ENCODE peak calls at places on chromosome 7, in five cellular contexts. One of them, this sample, is unnamed.

GRCh38 chr7:149732111-149732561 is 41.3 kb downstream of the ZNF467 start:
- DNase-seq in thyroid gland: no peak
- DNase-seq in A549: no peak
- DNase-seq in CD4-positive, alpha-beta T cell: no peak
- DNase-seq in progenitor cell of endocrine pancreas: no peak
- DNase-seq in this sample: no peak

GRCh38 chr7:121132940-121133339 is 144.4 kb downstream of the CPED1 start:
- DNase-seq in A549: no peak
- DNase-seq in progenitor cell of endocrine pancreas: no peak
- DNase-seq in thyroid gland: no peak
- DNase-seq in CD4-positive, alpha-beta T cell: no peak
- DNase-seq in this sample: no peak

GRCh38 chr7:141563956-141564623 is 12.9 kb downstream of the AGK start:
- DNase-seq in thyroid gland: no peak
- DNase-seq in A549: peak
- DNase-seq in progenitor cell of endocrine pancreas: no peak
- DNase-seq in CD4-positive, alpha-beta T cell: no peak
- DNase-seq in this sample: no peak

GRCh38 chr7:148540041-148540738 is 50.4 kb upstream of the C7orf33 start:
- DNase-seq in thyroid gland: peak
- DNase-seq in progenitor cell of endocrine pancreas: no peak
- DNase-seq in CD4-positive, alpha-beta T cell: no peak
- DNase-seq in A549: peak
- DNase-seq in this sample: no peak

GRCh38 chr7:149126662-149127321 is 668 bp upstream of the ZNF425 start:
- DNase-seq in A549: peak
- DNase-seq in CD4-positive, alpha-beta T cell: peak
- DNase-seq in thyroid gland: peak
- DNase-seq in progenitor cell of endocrine pancreas: peak
- DNase-seq in this sample: peak

GRCh38 chr7:128791121-128791967 is 424 bp upstream of the CCDC136 start:
- DNase-seq in CD4-positive, alpha-beta T cell: peak
- DNase-seq in A549: peak
- DNase-seq in thyroid gland: peak
- DNase-seq in progenitor cell of endocrine pancreas: peak
- DNase-seq in this sample: peak

GRCh38 chr7:54811925-54812264 is 52.9 kb upstream of the SEC61G start:
- DNase-seq in A549: no peak
- DNase-seq in CD4-positive, alpha-beta T cell: no peak
- DNase-seq in thyroid gland: no peak
- DNase-seq in progenitor cell of endocrine pancreas: no peak
- DNase-seq in this sample: no peak

GRCh38 chr7:80636709-80637108 is 1.7 kb upstream of the CD36 start:
- DNase-seq in CD4-positive, alpha-beta T cell: no peak
- DNase-seq in thyroid gland: no peak
- DNase-seq in progenitor cell of endocrine pancreas: no peak
- DNase-seq in A549: no peak
- DNase-seq in this sample: no peak

GRCh38 chr7:119842337-119842736 is 430.6 kb upstream of the KCND2 start:
- DNase-seq in A549: no peak
- DNase-seq in CD4-positive, alpha-beta T cell: no peak
- DNase-seq in progenitor cell of endocrine pancreas: no peak
- DNase-seq in thyroid gland: no peak
- DNase-seq in this sample: no peak

GRCh38 chr7:4234886-4235285 is 447.2 kb upstream of the FOXK1 start:
- DNase-seq in thyroid gland: no peak
- DNase-seq in A549: no peak
- DNase-seq in CD4-positive, alpha-beta T cell: no peak
- DNase-seq in progenitor cell of endocrine pancreas: no peak
- DNase-seq in this sample: no peak

GRCh38 chr7:116025098-116025809 is 5.3 kb downstream of the TFEC start:
- DNase-seq in A549: no peak
- DNase-seq in progenitor cell of endocrine pancreas: no peak
- DNase-seq in thyroid gland: no peak
- DNase-seq in CD4-positive, alpha-beta T cell: no peak
- DNase-seq in this sample: no peak

GRCh38 chr7:128351296-128352123 is 7.8 kb upstream of the RBM28 start:
- DNase-seq in CD4-positive, alpha-beta T cell: no peak
- DNase-seq in thyroid gland: no peak
- DNase-seq in A549: no peak
- DNase-seq in progenitor cell of endocrine pancreas: no peak
- DNase-seq in this sample: no peak

GRCh38 chr7:6026011-6026819 is 5.0 kb upstream of the ANKRD61 start:
- DNase-seq in CD4-positive, alpha-beta T cell: peak
- DNase-seq in thyroid gland: peak
- DNase-seq in progenitor cell of endocrine pancreas: no peak
- DNase-seq in A549: peak
- DNase-seq in this sample: peak

GRCh38 chr7:101436857-101437576 is 74.3 kb downstream of the COL26A1 start:
- DNase-seq in A549: peak
- DNase-seq in progenitor cell of endocrine pancreas: no peak
- DNase-seq in thyroid gland: no peak
- DNase-seq in CD4-positive, alpha-beta T cell: no peak
- DNase-seq in this sample: peak

GRCh38 chr7:1513657-1514095 is 9.5 kb upstream of the INTS1 start:
- DNase-seq in thyroid gland: no peak
- DNase-seq in A549: peak
- DNase-seq in CD4-positive, alpha-beta T cell: no peak
- DNase-seq in progenitor cell of endocrine pancreas: no peak
- DNase-seq in this sample: no peak

GRCh38 chr7:15305002-15305600 is 256.7 kb downstream of the AGMO start:
- DNase-seq in progenitor cell of endocrine pancreas: peak
- DNase-seq in thyroid gland: peak
- DNase-seq in A549: peak
- DNase-seq in CD4-positive, alpha-beta T cell: no peak
- DNase-seq in this sample: peak

GRCh38 chr7:34207810-34208209 is 302.5 kb downstream of the BMPER start:
- DNase-seq in CD4-positive, alpha-beta T cell: no peak
- DNase-seq in thyroid gland: no peak
- DNase-seq in A549: no peak
- DNase-seq in progenitor cell of endocrine pancreas: no peak
- DNase-seq in this sample: no peak

GRCh38 chr7:17206354-17206905 is 92.0 kb upstream of the AHR start:
- DNase-seq in progenitor cell of endocrine pancreas: no peak
- DNase-seq in A549: peak
- DNase-seq in CD4-positive, alpha-beta T cell: no peak
- DNase-seq in thyroid gland: no peak
- DNase-seq in this sample: no peak

GRCh38 chr7:98200364-98200763 is 10.9 kb upstream of the BHLHA15 start:
- DNase-seq in progenitor cell of endocrine pancreas: no peak
- DNase-seq in CD4-positive, alpha-beta T cell: no peak
- DNase-seq in A549: no peak
- DNase-seq in thyroid gland: no peak
- DNase-seq in this sample: no peak

GRCh38 chr7:64999165-65000004 is 7.1 kb downstream of the ERV3-1 start:
- DNase-seq in CD4-positive, alpha-beta T cell: no peak
- DNase-seq in progenitor cell of endocrine pancreas: no peak
- DNase-seq in A549: peak
- DNase-seq in thyroid gland: no peak
- DNase-seq in this sample: no peak

GRCh38 chr7:29084832-29085231 is 61.5 kb downstream of the CPVL start:
- DNase-seq in CD4-positive, alpha-beta T cell: no peak
- DNase-seq in A549: no peak
- DNase-seq in progenitor cell of endocrine pancreas: no peak
- DNase-seq in thyroid gland: no peak
- DNase-seq in this sample: no peak

GRCh38 chr7:84372712-84373111 is 178.1 kb upstream of the SEMA3A start:
- DNase-seq in CD4-positive, alpha-beta T cell: no peak
- DNase-seq in thyroid gland: no peak
- DNase-seq in progenitor cell of endocrine pancreas: no peak
- DNase-seq in A549: no peak
- DNase-seq in this sample: no peak

DNA sequence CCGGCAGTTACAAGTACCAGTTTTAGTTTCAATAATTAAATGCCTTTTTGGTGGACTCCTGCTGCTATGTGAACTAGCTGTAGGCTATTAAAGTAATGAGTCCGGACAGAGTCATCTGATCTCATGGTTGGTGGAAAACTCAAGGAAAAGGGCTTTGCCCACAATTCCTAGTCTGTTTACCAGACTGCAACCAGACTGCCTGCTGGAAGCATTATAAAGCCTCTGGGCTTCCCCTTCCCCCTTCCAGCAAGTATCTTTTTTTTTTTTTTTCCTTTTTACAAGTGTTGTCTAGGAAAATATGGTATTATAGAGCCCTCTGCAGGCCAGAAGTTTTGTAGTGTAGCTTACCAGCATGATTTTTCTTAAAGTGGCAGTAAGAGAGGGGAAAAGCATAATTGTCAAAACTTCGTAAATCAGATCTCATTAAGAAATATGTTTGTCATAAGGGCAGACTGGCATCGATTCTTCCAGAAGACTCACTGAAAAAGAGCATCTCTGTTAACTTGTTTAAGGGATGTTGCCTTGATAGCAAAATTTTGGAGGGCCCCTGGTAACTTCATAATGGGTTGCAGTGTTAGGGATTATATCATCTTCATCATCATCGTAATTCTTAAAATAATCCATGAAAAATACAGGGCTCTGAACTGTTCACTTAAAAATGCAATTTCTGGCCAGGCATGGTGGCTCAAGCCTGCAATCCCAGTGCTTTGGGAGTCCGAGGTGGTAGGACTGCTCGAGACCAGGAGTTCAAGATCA is 181.3 kb downstream of the TAX1BP1 start:
- DNase-seq in CD4-positive, alpha-beta T cell: no peak
- DNase-seq in thyroid gland: peak
- DNase-seq in A549: peak
- DNase-seq in progenitor cell of endocrine pancreas: no peak
- DNase-seq in this sample: peak
- TF ChIP-seq CTCF in CD4-positive, alpha-beta T cell: peak
- TF ChIP-seq CTCF in thyroid gland: peak
- TF ChIP-seq CTCF in A549: peak
- TF ChIP-seq CTCF in progenitor cell of endocrine pancreas: peak
- TF ChIP-seq CTCF in this sample: peak

DNA sequence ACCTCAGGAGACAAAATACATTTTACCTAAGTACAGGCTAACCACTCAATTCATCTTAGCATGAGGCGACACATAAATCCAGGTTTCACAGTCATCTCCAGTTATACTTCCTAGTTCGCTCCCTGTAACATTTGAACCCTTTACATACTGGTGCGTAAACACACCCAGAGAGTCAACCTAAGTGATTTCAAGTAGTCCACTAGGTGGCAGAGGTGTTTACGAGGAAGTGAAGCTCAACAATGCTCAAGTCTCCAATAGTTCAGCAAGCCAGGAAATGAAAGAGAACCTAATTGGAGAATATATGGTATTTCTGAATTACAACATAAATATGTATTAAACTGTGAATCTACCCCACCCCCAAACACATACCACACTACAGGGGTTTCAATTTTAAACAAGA is 76.3 kb upstream of the ABCB5 start:
- DNase-seq in A549: peak
- DNase-seq in progenitor cell of endocrine pancreas: no peak
- DNase-seq in thyroid gland: no peak
- DNase-seq in CD4-positive, alpha-beta T cell: no peak
- DNase-seq in this sample: no peak
- TF ChIP-seq CTCF in A549: no peak
- TF ChIP-seq CTCF in progenitor cell of endocrine pancreas: no peak
- TF ChIP-seq CTCF in thyroid gland: no peak
- TF ChIP-seq CTCF in CD4-positive, alpha-beta T cell: no peak
- TF ChIP-seq CTCF in this sample: no peak

DNA sequence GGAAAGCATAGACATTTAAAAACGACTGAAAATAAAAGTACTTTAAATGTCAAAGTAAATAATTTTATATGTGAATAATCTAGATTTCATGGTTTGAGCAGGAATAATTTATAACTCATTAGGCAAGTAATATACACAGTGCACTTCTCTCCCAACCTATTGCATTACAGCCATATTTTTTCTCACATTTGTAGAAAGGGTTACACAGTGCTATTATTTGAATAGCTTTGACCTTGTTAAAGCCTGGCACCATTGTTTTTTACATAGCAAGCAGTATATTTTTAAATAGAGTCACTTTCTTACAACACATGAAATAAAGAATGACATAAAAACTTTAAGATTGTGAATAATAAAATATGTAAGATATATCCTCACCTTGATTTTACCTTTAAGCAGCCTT is 969 bp downstream of the PPP1R3A start:
- DNase-seq in progenitor cell of endocrine pancreas: no peak
- DNase-seq in CD4-positive, alpha-beta T cell: no peak
- DNase-seq in A549: no peak
- DNase-seq in thyroid gland: no peak
- DNase-seq in this sample: no peak
- TF ChIP-seq CTCF in progenitor cell of endocrine pancreas: no peak
- TF ChIP-seq CTCF in CD4-positive, alpha-beta T cell: no peak
- TF ChIP-seq CTCF in A549: no peak
- TF ChIP-seq CTCF in thyroid gland: no peak
- TF ChIP-seq CTCF in this sample: no peak

GRCh38 chr7:96709381-96710228 is at the start of gene SEM1:
- DNase-seq in A549: peak
- DNase-seq in progenitor cell of endocrine pancreas: peak
- DNase-seq in CD4-positive, alpha-beta T cell: peak
- DNase-seq in thyroid gland: peak
- DNase-seq in this sample: peak
- TF ChIP-seq CTCF in A549: no peak
- TF ChIP-seq CTCF in progenitor cell of endocrine pancreas: no peak
- TF ChIP-seq CTCF in CD4-positive, alpha-beta T cell: no peak
- TF ChIP-seq CTCF in thyroid gland: no peak
- TF ChIP-seq CTCF in this sample: no peak

DNA sequence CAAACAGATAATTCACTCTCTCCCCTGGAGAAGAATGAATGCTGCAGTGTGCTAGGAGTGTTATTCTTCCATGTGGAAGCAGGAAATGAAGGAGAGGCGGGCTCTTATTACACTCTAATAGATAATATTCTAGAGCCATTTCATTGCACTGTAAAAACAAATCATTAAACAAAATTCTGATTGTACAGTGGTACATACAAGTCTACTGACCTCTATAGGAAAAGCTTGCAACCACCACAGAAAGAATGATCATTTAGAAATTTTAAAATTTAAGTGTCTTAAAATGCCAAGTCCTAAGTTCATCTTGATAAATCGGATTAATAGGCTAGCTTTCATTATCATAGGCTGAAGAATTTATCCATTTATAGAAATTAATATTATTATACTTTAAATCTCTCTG is 960.3 kb upstream of the LRRN3 start:
- DNase-seq in progenitor cell of endocrine pancreas: no peak
- DNase-seq in thyroid gland: no peak
- DNase-seq in CD4-positive, alpha-beta T cell: no peak
- DNase-seq in A549: peak
- DNase-seq in this sample: no peak
- TF ChIP-seq CTCF in progenitor cell of endocrine pancreas: peak
- TF ChIP-seq CTCF in thyroid gland: no peak
- TF ChIP-seq CTCF in CD4-positive, alpha-beta T cell: no peak
- TF ChIP-seq CTCF in A549: no peak
- TF ChIP-seq CTCF in this sample: peak

DNA sequence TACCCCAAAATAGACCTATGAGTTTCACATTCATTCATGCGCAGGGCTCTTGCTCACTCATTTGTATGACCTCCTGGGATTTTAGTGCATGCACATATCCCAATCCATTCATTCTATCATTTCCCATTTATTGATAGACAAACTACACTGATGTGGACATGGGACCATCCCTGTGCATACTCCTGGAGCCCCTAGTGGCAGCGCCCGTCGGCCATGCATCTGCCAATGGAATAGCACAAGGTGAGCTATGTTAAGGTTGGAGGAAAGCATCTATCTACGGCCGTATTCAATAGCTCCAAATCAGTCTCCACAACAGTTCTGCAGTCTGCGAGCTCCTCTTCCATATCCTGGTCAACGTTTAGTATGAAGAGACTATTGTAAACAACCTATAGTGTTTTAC is 31.7 kb upstream of the FIGNL1 start:
- DNase-seq in thyroid gland: no peak
- DNase-seq in CD4-positive, alpha-beta T cell: no peak
- DNase-seq in A549: no peak
- DNase-seq in progenitor cell of endocrine pancreas: no peak
- DNase-seq in this sample: no peak
- TF ChIP-seq CTCF in thyroid gland: no peak
- TF ChIP-seq CTCF in CD4-positive, alpha-beta T cell: no peak
- TF ChIP-seq CTCF in A549: no peak
- TF ChIP-seq CTCF in progenitor cell of endocrine pancreas: peak
- TF ChIP-seq CTCF in this sample: no peak